ENCODE peak calls at places on chromosomes 1 and 21, in five cellular contexts. X, T, V, P and R are unnamed samples.

GRCh38 chr1:57165546-57165945 is 199.7 kb upstream of the C8B start:
- DNase-seq in T (no peak), P (no peak), V (no peak), X (no peak), R (no peak)

GRCh38 chr1:27161594-27161993 is 6.7 kb upstream of the SLC9A1 start:
- DNase-seq in T (no peak), V (no peak), X (no peak), P (no peak), R (no peak)

GRCh38 chr1:51907079-51907702 is 28.7 kb upstream of the NRDC start:
- DNase-seq in X (no peak), V (no peak), P (no peak), T (no peak), R (no peak)

GRCh38 chr1:37850352-37850955 is 8.9 kb downstream of the MTF1 start:
- DNase-seq in X (no peak), T (no peak), V (no peak), P (no peak), R (no peak)

GRCh38 chr1:67524143-67525052 is 94.2 kb upstream of the SERBP1 start:
- DNase-seq in V (no peak), P (no peak), T (no peak), X (no peak), R (no peak)

GRCh38 chr1:22883406-22883805 is 89.3 kb downstream of the LACTBL1 start:
- DNase-seq in T (no peak), X (no peak), V (no peak), P (no peak), R (no peak)

GRCh38 chr1:23625459-23625858 is 66.1 kb upstream of the RPL11 start:
- DNase-seq in V (no peak), X (no peak), T (no peak), P (no peak), R (no peak)

GRCh38 chr1:22925111-22925510 is 47.6 kb downstream of the LACTBL1 start:
- DNase-seq in X (no peak), P (no peak), T (no peak), V (no peak), R (no peak)

GRCh38 chr1:228866498-228866897 is 131.2 kb downstream of the RHOU start:
- DNase-seq in X (no peak), P (no peak), V (no peak), T (no peak), R (no peak)

GRCh38 chr1:58909162-58909560 is 125.3 kb upstream of the JUN start:
- DNase-seq in T (no peak), P (no peak), X (no peak), V (no peak), R (no peak)

GRCh38 chr1:93042134-93042821 is 36.8 kb upstream of the MTF2 start:
- DNase-seq in P (no peak), V (no peak), X (no peak), T (peak), R (no peak)

GRCh38 chr1:245715970-245716369 is 561.2 kb downstream of the KIF26B start:
- DNase-seq in X (peak), V (no peak), T (no peak), P (no peak), R (no peak)

GRCh38 chr1:221435510-221435909 is 306.4 kb downstream of the DUSP10 start:
- DNase-seq in P (peak), V (no peak), X (no peak), T (no peak), R (no peak)

GRCh38 chr21:46323227-46323709 is 402 bp downstream of the C21orf58 start:
- DNase-seq in V (no peak), T (peak), X (no peak), P (no peak), R (peak)